ENCODE peak calls at places on chromosomes 7 and 10, in ten cellular contexts. P is posterior cingulate gyrus; K is cardiac septum; V is activated gamma-delta T cell treated with anti-CD3 and anti-CD28 coated beads, Interleukin-2, amount 50 U/mL, for 16 hours; D is astrocyte of the cerebellum; E is activated naive CD4-positive, alpha-beta T cell treated with anti-CD3 and anti-CD28 coated beads for 36 hours; T is stimulated activated CD8-positive, alpha-beta memory T cell treated with anti-CD3 and anti-CD28 coated beads, Interleukin-4, amount 100 ng/mL, for 48 hours; Y is activated naive CD8-positive, alpha-beta T cell treated with anti-CD3 and anti-CD28 coated beads, Interleukin-2, amount 50 U/mL, for 24 hours; A is NCI-H82; O is activated T-cell treated with anti-CD3 and anti-CD28 coated beads, Interleukin-2, amount 50 U/mL, for 24 hours. J is an unnamed sample.

GRCh38 chr10:43338117-43338516 is 33.3 kb upstream of the FXYD4 start:
- DNase-seq in O (no peak), E (no peak), D (no peak), P (no peak), V (no peak), T (no peak), A (no peak), Y (no peak), K (no peak), J (no peak)

GRCh38 chr7:1367501-1367900 is 91.8 kb downstream of the MICALL2 start:
- DNase-seq in D (no peak), K (no peak), O (no peak), Y (no peak), V (no peak), T (no peak), A (no peak), P (no peak), E (no peak), J (no peak)

GRCh38 chr7:131381069-131381838 is 53.6 kb downstream of the MKLN1 start:
- DNase-seq in D (no peak), P (no peak), A (no peak), Y (no peak), O (no peak), V (no peak), K (no peak), E (no peak), T (no peak), J (no peak)

GRCh38 chr10:26699631-26700030 is 2.1 kb downstream of the PDSS1 start:
- DNase-seq in V (no peak), A (no peak), K (no peak), T (no peak), Y (no peak), O (no peak), E (no peak), D (no peak), P (no peak), J (no peak)

GRCh38 chr7:12942599-12942998 is 255.2 kb downstream of the ARL4A start:
- DNase-seq in V (no peak), K (no peak), O (no peak), E (no peak), P (no peak), T (no peak), D (peak), A (peak), Y (no peak), J (peak)

GRCh38 chr10:73414230-73414981 is 548 bp upstream of the ANXA7 start:
- DNase-seq in V (no peak), E (peak), P (no peak), Y (no peak), T (no peak), K (no peak), O (no peak), D (no peak), A (no peak), J (no peak)

GRCh38 chr7:155743197-155743596 is 69.1 kb downstream of the SHH start:
- DNase-seq in A (no peak), P (no peak), T (no peak), O (no peak), E (no peak), Y (no peak), D (no peak), K (no peak), V (no peak), J (no peak)

GRCh38 chr10:77836299-77836820 is 90.2 kb downstream of the DLG5 start:
- DNase-seq in O (peak), E (peak), D (no peak), K (peak), V (peak), Y (peak), P (peak), T (peak), A (peak), J (no peak)

GRCh38 chr10:49761789-49762565 is at the start of gene OGDHL:
- DNase-seq in A (peak), E (peak), V (peak), K (no peak), D (no peak), O (peak), P (peak), Y (peak), T (peak), J (no peak)

GRCh38 chr10:3239066-3239919 is 66.7 kb upstream of the PITRM1 start:
- DNase-seq in D (peak), V (peak), K (peak), E (peak), P (peak), A (peak), T (peak), O (peak), Y (peak), J (no peak)

GRCh38 chr7:70660154-70660818 is 471.7 kb upstream of the GALNT17 start:
- DNase-seq in V (peak), T (peak), K (no peak), Y (no peak), O (peak), D (no peak), E (peak), A (peak), P (no peak), J (no peak)

GRCh38 chr10:132158122-132158741 is 28.5 kb upstream of the DPYSL4 start:
- DNase-seq in E (peak), O (peak), V (no peak), K (no peak), A (no peak), T (peak), P (peak), D (no peak), Y (peak), J (no peak)

GRCh38 chr7:155840262-155840885 is 28.1 kb upstream of the SHH start:
- DNase-seq in T (no peak), Y (no peak), P (no peak), O (no peak), E (no peak), V (no peak), K (no peak), A (no peak), D (no peak), J (no peak)

GRCh38 chr10:114596793-114597192 is 61.3 kb downstream of the ABLIM1 start:
- DNase-seq in P (no peak), D (no peak), E (no peak), O (no peak), A (no peak), K (no peak), Y (no peak), T (no peak), V (no peak), J (no peak)

GRCh38 chr7:101678138-101678479 is 49.0 kb upstream of the MYL10 start:
- DNase-seq in D (no peak), E (no peak), Y (no peak), V (no peak), P (no peak), T (no peak), A (no peak), O (no peak), K (no peak), J (no peak)

GRCh38 chr10:63819753-63820347 is 298.6 kb downstream of the REEP3 start:
- DNase-seq in O (no peak), P (peak), K (no peak), T (peak), Y (peak), E (peak), V (no peak), D (peak), A (peak), J (peak)

GRCh38 chr10:46289209-46289810 is 2.5 kb downstream of the ANTXRL start:
- DNase-seq in A (no peak), E (no peak), P (no peak), O (no peak), Y (no peak), T (no peak), V (no peak), D (no peak), K (no peak), J (no peak)

GRCh38 chr7:141042222-141043193 is 27.8 kb upstream of the MRPS33 start:
- DNase-seq in T (no peak), V (no peak), Y (no peak), D (no peak), E (no peak), O (no peak), K (no peak), A (no peak), P (no peak), J (no peak)

GRCh38 chr10:114471906-114472873 is 67.9 kb upstream of the AFAP1L2 start:
- DNase-seq in A (peak), O (no peak), E (no peak), T (no peak), P (no peak), D (no peak), K (no peak), Y (no peak), V (no peak), J (no peak)

GRCh38 chr10:75071164-75071489 is 40.3 kb upstream of the SAMD8 start:
- DNase-seq in P (no peak), D (no peak), Y (no peak), V (no peak), O (no peak), E (no peak), K (no peak), T (no peak), A (peak), J (no peak)

GRCh38 chr10:125160856-125161569 is 650 bp upstream of the CTBP2 start:
- DNase-seq in K (peak), V (no peak), Y (peak), T (peak), O (peak), A (peak), E (no peak), D (peak), P (peak), J (no peak)

GRCh38 chr7:4282434-4283223 is 399.5 kb upstream of the FOXK1 start:
- DNase-seq in A (no peak), V (no peak), E (no peak), T (no peak), D (peak), O (no peak), P (no peak), Y (no peak), K (peak), J (no peak)

GRCh38 chr10:70106958-70107791 is 25.4 kb downstream of the AIFM2 start:
- DNase-seq in D (no peak), Y (peak), A (peak), P (no peak), O (no peak), E (no peak), T (peak), K (no peak), V (no peak), J (no peak)

GRCh38 chr10:92740762-92741161 is 51.0 kb downstream of the HHEX start:
- DNase-seq in E (no peak), D (no peak), P (no peak), A (no peak), K (no peak), Y (no peak), O (no peak), T (no peak), V (no peak), J (no peak)

GRCh38 chr7:141597966-141598365 is 46.8 kb downstream of the AGK start:
- DNase-seq in P (no peak), A (no peak), O (no peak), Y (no peak), K (no peak), E (no peak), D (no peak), V (no peak), T (no peak), J (no peak)

GRCh38 chr7:144908324-144908723 is 72.5 kb upstream of the TPK1 start:
- DNase-seq in T (no peak), A (no peak), K (no peak), D (no peak), Y (no peak), V (no peak), O (no peak), P (no peak), E (no peak), J (no peak)

GRCh38 chr10:98489561-98490481 is 43.1 kb upstream of the HPS1 start:
- DNase-seq in A (no peak), T (no peak), O (no peak), K (no peak), P (no peak), V (no peak), E (no peak), Y (no peak), D (no peak), J (no peak)

GRCh38 chr10:117678106-117678505 is 135.6 kb downstream of the EMX2 start:
- DNase-seq in T (no peak), Y (no peak), E (no peak), D (no peak), A (no peak), K (peak), O (no peak), V (no peak), P (no peak), J (no peak)

GRCh38 chr7:2107386-2108085 is 125.2 kb downstream of the MAD1L1 start:
- DNase-seq in T (no peak), V (no peak), K (no peak), E (no peak), Y (no peak), O (no peak), A (no peak), P (no peak), D (no peak), J (peak)

GRCh38 chr10:110398419-110399162 is 93.9 kb upstream of the SMNDC1 start:
- DNase-seq in D (peak), P (no peak), Y (no peak), A (peak), T (no peak), V (no peak), K (no peak), E (peak), O (no peak), J (peak)

GRCh38 chr10:7409045-7409731 is 1.6 kb downstream of the SFMBT2 start:
- DNase-seq in T (peak), A (no peak), P (no peak), V (no peak), D (no peak), Y (peak), O (peak), E (peak), K (no peak), J (no peak)

GRCh38 chr10:85612833-85613232 is 753.8 kb downstream of the GRID1 start:
- DNase-seq in K (peak), D (no peak), O (peak), V (no peak), A (peak), Y (no peak), P (no peak), E (no peak), T (no peak), J (no peak)

GRCh38 chr10:78281627-78282026 is 248.0 kb downstream of the RPS24 start:
- DNase-seq in Y (no peak), A (no peak), T (no peak), E (no peak), K (no peak), O (no peak), P (no peak), V (no peak), D (no peak), J (no peak)

GRCh38 chr7:81594767-81595166 is 175.1 kb downstream of the HGF start:
- DNase-seq in A (peak), V (no peak), P (no peak), E (no peak), O (no peak), D (peak), Y (no peak), T (no peak), K (no peak), J (no peak)

GRCh38 chr10:7960108-7960507 is 94.4 kb upstream of the GATA3 start:
- DNase-seq in Y (no peak), V (no peak), T (no peak), P (no peak), K (no peak), D (no peak), A (no peak), O (no peak), E (no peak), J (no peak)

GRCh38 chr10:86206216-86206615 is 160.4 kb downstream of the GRID1 start:
- DNase-seq in D (no peak), T (no peak), V (no peak), E (no peak), O (peak), Y (no peak), K (peak), A (no peak), P (no peak), J (no peak)

J was measured in brain pericyte.